ENCODE peak calls at places on chromosomes 4 and X, in four cellular contexts. R is K562, U is GM12878, Z is HepG2. D is an unnamed sample.

GRCh38 chrX:43505759-43506158 is 150.3 kb upstream of the MAOA start:
- DNase-seq in U (no peak), Z (no peak), R (no peak), D (no peak)

GRCh38 chr4:38804654-38805295 is at the start of gene TLR1:
- DNase-seq in Z (peak), R (no peak), U (peak), D (no peak)

GRCh38 chrX:150935466-150935865 is 37.0 kb upstream of the CD99L2 start:
- DNase-seq in Z (no peak), U (no peak), R (no peak), D (no peak)

GRCh38 chr4:85909851-85910250 is 434.9 kb downstream of the ARHGAP24 start:
- DNase-seq in U (no peak), Z (no peak), R (no peak), D (no peak)

GRCh38 chrX:74537011-74537390 is 77.4 kb downstream of the RLIM start:
- DNase-seq in R (no peak), Z (no peak), U (no peak), D (no peak)

GRCh38 chr4:166277406-166277805 is 404.4 kb downstream of the TLL1 start:
- DNase-seq in Z (no peak), R (no peak), U (no peak), D (no peak)

GRCh38 chr4:2812600-2812932 is 19.7 kb downstream of the SH3BP2 start:
- DNase-seq in R (no peak), Z (no peak), U (no peak), D (no peak)

GRCh38 chrX:75038925-75039324 is 113.7 kb upstream of the NEXMIF start:
- DNase-seq in U (peak), Z (peak), R (no peak), D (no peak)

GRCh38 chr4:150002561-150002960 is 75.7 kb upstream of the DCLK2 start:
- DNase-seq in U (no peak), Z (no peak), R (no peak), D (no peak)

GRCh38 chrX:129939986-129940385 is 34.0 kb downstream of the UTP14A start:
- DNase-seq in R (no peak), U (no peak), Z (no peak), D (no peak)

GRCh38 chr4:10079256-10079655 is 37.3 kb downstream of the WDR1 start:
- DNase-seq in U (no peak), R (no peak), Z (no peak), D (no peak)

GRCh38 chr4:13984996-13985780 is 357.7 kb upstream of the BOD1L1 start:
- DNase-seq in U (no peak), Z (no peak), R (no peak), D (no peak)

GRCh38 chrX:52504551-52504950 is 8.9 kb downstream of the XAGE1A start:
- DNase-seq in Z (no peak), U (no peak), R (no peak), D (no peak)

GRCh38 chrX:2145672-2146412 is 354.9 kb downstream of the DHRSX start:
- DNase-seq in R (no peak), U (no peak), Z (no peak), D (no peak)

GRCh38 chrX:131729295-131729694 is 185.4 kb downstream of the OR13H1 start:
- DNase-seq in R (no peak), Z (no peak), U (peak), D (peak)

GRCh38 chr4:1212546-1213335 is 36.2 kb downstream of the CTBP1 start:
- DNase-seq in R (no peak), U (no peak), Z (no peak), D (no peak)

GRCh38 chrX:133992877-133993276 is 7.5 kb upstream of the GPC3 start:
- DNase-seq in R (no peak), U (no peak), Z (no peak), D (no peak)

GRCh38 chr4:122658818-122659295 is 38.0 kb upstream of the IL21 start:
- DNase-seq in R (no peak), Z (no peak), U (peak), D (no peak)

GRCh38 chr4:187961171-187961570 is 34.4 kb upstream of the ZFP42 start:
- DNase-seq in U (no peak), R (no peak), Z (no peak), D (no peak)

GRCh38 chrX:10101269-10101668 is 55.5 kb upstream of the CLCN4 start:
- DNase-seq in R (no peak), U (no peak), Z (peak), D (no peak)

GRCh38 chrX:150581093-150581775 is 12.8 kb downstream of the MTM1 start:
- DNase-seq in Z (peak), U (no peak), R (no peak), D (no peak)

GRCh38 chr4:144280688-144281087 is 140.2 kb upstream of the GYPA start:
- DNase-seq in Z (no peak), U (no peak), R (no peak), D (no peak)

GRCh38 chrX:126509917-126510316 is 42.7 kb downstream of the DCAF12L1 start:
- DNase-seq in Z (no peak), U (no peak), R (no peak), D (no peak)
- TF ChIP-seq BHLHE40 in Z (no peak), U (no peak), R (no peak), D (no peak)

GRCh38 chr4:146274774-146275173 is 60.4 kb downstream of the REELD1 start:
- DNase-seq in Z (no peak), U (no peak), R (no peak), D (no peak)

GRCh38 chr4:146269228-146269653 is 54.9 kb downstream of the REELD1 start:
- DNase-seq in R (no peak), Z (no peak), U (peak), D (no peak)

GRCh38 chr4:146271466-146271865 is 57.1 kb downstream of the REELD1 start:
- DNase-seq in R (no peak), Z (no peak), U (peak), D (no peak)

GRCh38 chr4:146275370-146275769 is 61.0 kb downstream of the REELD1 start:
- DNase-seq in U (no peak), R (peak), Z (no peak), D (no peak)

GRCh38 chr4:146273204-146273901 is 59.0 kb downstream of the REELD1 start:
- DNase-seq in U (peak), Z (no peak), R (no peak), D (no peak)
- TF ChIP-seq SP1 in U (peak), Z (no peak), R (no peak), D (no peak)

GRCh38 chr4:42819863-42820514 is 72.5 kb upstream of the GRXCR1 start:
- DNase-seq in Z (no peak), R (no peak), U (no peak), D (no peak)
- TF ChIP-seq BHLHE40 in Z (no peak), R (no peak), U (no peak), D (no peak)

DNA sequence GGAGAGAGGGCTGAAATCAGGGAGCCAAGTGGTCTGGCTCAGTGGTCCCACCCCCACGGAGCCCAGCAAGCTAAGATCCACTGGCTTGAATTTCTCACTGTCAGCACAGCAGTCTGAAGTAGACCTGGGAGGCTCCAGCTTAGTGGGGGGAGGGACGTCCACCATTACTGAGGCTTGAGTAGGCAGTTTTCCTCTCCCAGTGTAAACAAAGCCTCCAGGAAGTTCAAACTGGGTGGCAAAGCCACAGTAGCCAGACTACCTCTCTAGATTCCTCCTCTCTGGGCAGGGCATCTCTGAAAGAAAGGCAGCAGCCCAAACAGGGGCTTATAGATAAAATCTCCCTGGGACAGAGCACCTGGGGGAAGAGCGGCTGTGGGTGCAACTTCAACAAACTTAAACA is 88.1 kb downstream of the NPFFR2 start:
- DNase-seq in R (no peak), U (no peak), Z (no peak), D (no peak)
- TF ChIP-seq SP1 in R (no peak), U (no peak), Z (no peak), D (no peak)

GRCh38 chrX:41333994-41334865 is at the start of gene DDX3X:
- DNase-seq in U (peak), R (peak), Z (peak), D (peak)

GRCh38 chrX:41336447-41336846 is 2.5 kb downstream of the DDX3X start:
- DNase-seq in R (no peak), U (no peak), Z (no peak), D (no peak)

GRCh38 chrX:41337140-41337539 is 3.2 kb downstream of the DDX3X start:
- DNase-seq in Z (no peak), U (no peak), R (no peak), D (no peak)

GRCh38 chrX:41334866-41335589 is 1.1 kb downstream of the DDX3X start:
- DNase-seq in Z (no peak), R (peak), U (no peak), D (peak)

GRCh38 chrX:41335590-41336331 is 1.8 kb downstream of the DDX3X start:
- DNase-seq in Z (no peak), R (no peak), U (no peak), D (no peak)
- TF ChIP-seq BHLHE40 in Z (no peak), R (no peak), U (no peak), D (no peak)

DNA sequence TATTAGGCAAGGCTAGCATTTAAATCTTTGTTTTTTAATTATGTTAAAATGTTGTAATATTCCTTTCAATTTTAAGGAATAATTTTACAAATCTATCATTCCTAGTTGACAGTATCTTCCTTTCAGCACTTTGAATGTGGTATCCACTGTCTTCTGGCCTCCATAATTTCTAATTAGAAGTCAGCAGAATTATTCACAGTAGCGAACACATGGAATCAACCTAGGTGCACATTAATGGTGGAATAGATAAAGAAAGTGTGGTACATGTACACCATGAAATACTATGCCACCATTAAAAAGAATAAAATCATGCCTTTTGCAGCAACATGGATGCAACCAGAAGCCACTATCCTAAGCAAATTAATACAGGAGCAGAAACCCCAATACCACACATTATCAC is 1887.8 kb downstream of the PCDH7 start:
- DNase-seq in R (no peak), Z (no peak), U (no peak), D (no peak)
- TF ChIP-seq SP1 in R (no peak), Z (no peak), U (no peak), D (no peak)

GRCh38 chr4:120520761-120521160 is 401.8 kb downstream of the PRDM5 start:
- DNase-seq in R (no peak), U (no peak), Z (no peak), D (no peak)

DNA sequence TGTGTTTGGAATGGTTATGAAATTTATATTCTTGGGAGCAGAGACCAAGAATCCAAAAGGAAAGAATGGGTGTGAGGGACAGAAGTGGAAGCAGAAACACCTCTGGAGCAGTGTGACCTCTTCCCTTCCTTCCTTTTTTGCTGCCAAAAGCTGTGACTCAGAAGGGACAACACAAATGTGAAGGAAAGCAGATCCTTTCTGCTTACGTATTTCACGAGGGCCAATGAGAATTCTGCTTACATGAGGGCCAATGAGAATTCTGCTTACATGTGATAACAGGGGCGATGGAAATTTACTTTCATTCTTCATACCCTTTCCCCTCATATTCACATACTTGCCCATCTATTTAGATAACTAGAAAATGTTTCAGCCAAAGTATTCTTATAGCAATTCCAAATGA is 404.6 kb downstream of the PRDM5 start:
- DNase-seq in U (peak), Z (peak), R (peak), D (no peak)
- TF ChIP-seq BHLHE40 in U (no peak), Z (no peak), R (no peak), D (no peak)

GRCh38 chrX:47587906-47588735 is 5.9 kb downstream of the TIMP1 start:
- DNase-seq in U (no peak), Z (no peak), R (no peak), D (no peak)

GRCh38 chrX:47585273-47585672 is 3.0 kb downstream of the TIMP1 start:
- DNase-seq in R (no peak), U (no peak), Z (no peak), D (no peak)

GRCh38 chrX:47584714-47585113 is 2.5 kb downstream of the TIMP1 start:
- DNase-seq in R (no peak), Z (no peak), U (no peak), D (no peak)

GRCh38 chrX:47586043-47586787 is 4.0 kb downstream of the TIMP1 start:
- DNase-seq in U (no peak), R (no peak), Z (no peak), D (no peak)

GRCh38 chrX:47587091-47587891 is 5.1 kb downstream of the TIMP1 start:
- DNase-seq in U (no peak), Z (no peak), R (no peak), D (no peak)
- TF ChIP-seq SP1 in U (no peak), Z (no peak), R (no peak), D (no peak)